ENCODE peak calls at places on chromosomes 11 and 22, in ten cellular contexts. Z, Y, M, O, F, C, D, V, N and K are unnamed samples.

GRCh38 chr11:9893474-9893873 is 229.6 kb downstream of the SWAP70 start:
- DNase-seq in O (no peak), C (no peak), Z (no peak), Y (peak; percentile 15), N (no peak), D (no peak), V (no peak), F (no peak), M (no peak), K (no peak)

GRCh38 chr11:94020777-94021615 is at the start of gene HEPHL1:
- DNase-seq in Y (peak; percentile 29), V (no peak), Z (no peak), C (no peak), D (no peak), M (no peak), F (peak; percentile 64), N (no peak), O (no peak), K (no peak)

GRCh38 chr11:70292863-70293262 is 22.4 kb downstream of the PPFIA1 start:
- DNase-seq in Z (no peak), N (no peak), D (no peak), V (no peak), Y (no peak), O (no peak), M (no peak), C (no peak), F (no peak), K (no peak)

GRCh38 chr11:108609681-108610080 is 16.1 kb upstream of the EXPH5 start:
- DNase-seq in N (no peak), C (no peak), Z (no peak), O (no peak), M (peak; percentile 79), D (peak; percentile 85), F (peak; percentile 77), Y (no peak), V (no peak), K (no peak)

GRCh38 chr11:10792385-10793068 is 16.2 kb downstream of the EIF4G2 start:
- DNase-seq in F (peak; percentile 84), M (peak; percentile 81), C (peak; percentile 74), D (peak; percentile 96), O (peak; percentile 86), N (peak; percentile 77), V (peak; percentile 68), Y (peak; percentile 98), Z (peak; percentile 52), K (peak; percentile 27)

GRCh38 chr11:113014731-113015455 is 53.7 kb downstream of the NCAM1 start:
- DNase-seq in V (no peak), Z (no peak), M (peak; percentile 37), C (no peak), D (no peak), F (no peak), O (no peak), N (no peak), Y (no peak), K (peak; percentile 94)

GRCh38 chr11:120141144-120142071 is 3.5 kb upstream of the TRIM29 start:
- DNase-seq in M (no peak), C (no peak), Z (no peak), N (no peak), F (no peak), V (no peak), D (peak; percentile 20), Y (no peak), O (peak; percentile 1), K (no peak)

GRCh38 chr11:22670803-22671202 is 4.4 kb downstream of the GAS2 start:
- DNase-seq in O (no peak), C (no peak), F (peak; percentile 30), Y (no peak), Z (no peak), V (peak; percentile 57), N (no peak), M (peak; percentile 14), D (no peak), K (no peak)

GRCh38 chr11:72263363-72263762 is 19.4 kb upstream of the PHOX2A start:
- DNase-seq in O (peak; percentile 45), V (no peak), D (no peak), F (peak; percentile 71), C (no peak), Z (no peak), M (peak; percentile 44), N (no peak), Y (no peak), K (no peak)

GRCh38 chr11:63907063-63907462 is 9.9 kb downstream of the RCOR2 start:
- DNase-seq in N (no peak), V (no peak), F (no peak), M (no peak), C (no peak), Y (no peak), O (no peak), D (no peak), Z (no peak), K (no peak)

GRCh38 chr22:45744442-45744841 is 72.8 kb downstream of the ATXN10 start:
- DNase-seq in M (no peak), O (no peak), Z (no peak), Y (no peak), C (no peak), N (no peak), V (no peak), D (no peak), F (no peak), K (no peak)

GRCh38 chr11:975824-976223 is 50.2 kb downstream of the AP2A2 start:
- DNase-seq in D (peak; percentile 75), O (peak; percentile 75), C (no peak), F (peak; percentile 42), N (no peak), V (no peak), M (peak; percentile 54), Y (peak; percentile 72), Z (no peak), K (no peak)

GRCh38 chr22:37741312-37741795 is 44.5 kb downstream of the TRIOBP start:
- DNase-seq in D (peak; percentile 95), F (peak; percentile 88), Z (no peak), O (peak; percentile 90), C (no peak), N (no peak), Y (no peak), V (peak; percentile 66), M (peak; percentile 99), K (no peak)

GRCh38 chr11:66619080-66619554 is 2.7 kb downstream of the RBM14 start:
- DNase-seq in F (no peak), M (peak; percentile 87), V (peak; percentile 79), N (no peak), Y (no peak), C (no peak), O (peak; percentile 50), Z (no peak), D (no peak), K (no peak)

GRCh38 chr11:27204527-27204926 is 158.5 kb downstream of the CCDC34 start:
- DNase-seq in M (no peak), N (no peak), D (peak; percentile 62), Z (no peak), F (peak; percentile 52), Y (no peak), V (no peak), O (no peak), C (no peak), K (no peak)

GRCh38 chr22:47221840-47222615 is 459.6 kb downstream of the TBC1D22A start:
- DNase-seq in M (no peak), O (no peak), V (no peak), D (no peak), Y (no peak), F (no peak), Z (no peak), N (no peak), C (no peak), K (no peak)

GRCh38 chr11:64694821-64695365 is 28.1 kb downstream of the NRXN2 start:
- DNase-seq in F (no peak), V (no peak), N (no peak), Y (no peak), O (no peak), D (no peak), Z (no peak), M (no peak), C (no peak), K (no peak)

GRCh38 chr22:41780714-41781507 is 19.6 kb upstream of the CCDC134 start:
- DNase-seq in O (no peak), F (peak; percentile 69), Y (no peak), D (no peak), Z (no peak), M (peak; percentile 68), C (peak; percentile 84), N (peak; percentile 75), V (peak; percentile 89), K (no peak)

GRCh38 chr22:38316340-38317236 is 645 bp downstream of the CSNK1E start:
- DNase-seq in V (no peak), F (peak; percentile 65), O (peak; percentile 76), C (peak; percentile 30), N (no peak), Y (no peak), D (peak; percentile 73), M (peak; percentile 74), Z (peak; percentile 54), K (no peak)

GRCh38 chr11:78033040-78033439 is 10.0 kb upstream of the KCTD14 start:
- DNase-seq in Z (no peak), F (no peak), M (no peak), O (no peak), V (no peak), N (no peak), Y (no peak), D (no peak), C (no peak), K (no peak)

GRCh38 chr11:66859686-66860448 is 3.0 kb downstream of the LRFN4 start:
- DNase-seq in N (no peak), O (no peak), V (no peak), M (no peak), F (no peak), Z (no peak), C (no peak), D (no peak), Y (no peak), K (no peak)

GRCh38 chr11:2940166-2940929 is 11.1 kb upstream of the PHLDA2 start:
- DNase-seq in C (no peak), V (no peak), F (peak; percentile 62), D (no peak), M (peak; percentile 18), Y (no peak), N (no peak), Z (no peak), O (no peak), K (no peak)

GRCh38 chr22:32808038-32808445 is 6.5 kb downstream of the TIMP3 start:
- DNase-seq in D (no peak), M (no peak), F (no peak), Y (no peak), N (no peak), O (no peak), C (no peak), V (no peak), Z (no peak), K (no peak)

GRCh38 chr22:50282361-50283144 is 12.4 kb upstream of the MAPK11 start:
- DNase-seq in C (no peak), D (peak; percentile 91), M (peak; percentile 58), Y (no peak), V (no peak), Z (no peak), F (peak; percentile 89), N (no peak), O (peak; percentile 93), K (no peak)

GRCh38 chr11:41878158-41878557 is 418.7 kb upstream of the LRRC4C start:
- DNase-seq in Y (no peak), C (no peak), O (no peak), F (no peak), M (no peak), N (no peak), D (no peak), Z (no peak), V (no peak), K (no peak)

GRCh38 chr11:119481667-119482400 is 58.9 kb upstream of the THY1 start:
- DNase-seq in Y (no peak), D (no peak), V (no peak), N (no peak), M (no peak), F (no peak), Z (no peak), O (peak; percentile 29), C (no peak), K (no peak)

GRCh38 chr22:50630376-50630775 is 2.4 kb upstream of the ARSA start:
- DNase-seq in M (no peak), V (no peak), N (no peak), D (no peak), Z (no peak), Y (no peak), F (no peak), O (no peak), C (no peak), K (no peak)

GRCh38 chr11:130827697-130828377 is 88.4 kb downstream of the SNX19 start:
- DNase-seq in M (peak; percentile 80), Y (peak; percentile 78), O (peak; percentile 80), N (no peak), Z (no peak), F (peak; percentile 82), C (no peak), V (peak; percentile 1), D (peak; percentile 94), K (peak; percentile 27)